ENCODE peak calls at places on chromosomes 13 and 19, in eight cellular contexts. One of them, this sample, is unnamed.
A peak's percentile ranks its signal among the peaks of the same experiment; 100 is the strongest.

GRCh38 chr13:97224544-97225324 is 2.6 kb downstream of the MBNL2 start:
- DNase-seq in AG04449: no peak
- DNase-seq in posterior cingulate gyrus: no peak
- DNase-seq in kidney glomerular epithelial cell: peak; percentile 75
- DNase-seq in stimulated activated CD8-positive, alpha-beta memory T cell treated with anti-CD3 and anti-CD28 coated beads, Interleukin-2, amount 100 ng/mL, for 48 hours: no peak
- DNase-seq in fibroblast of gingiva: peak; percentile 57
- DNase-seq in T-helper 17 cell: peak; percentile 35
- DNase-seq in HFF-Myc: no peak
- DNase-seq in this sample: no peak

GRCh38 chr19:36041831-36042230 is 9.2 kb upstream of the CLIP3 start:
- DNase-seq in AG04449: peak; percentile 79
- DNase-seq in posterior cingulate gyrus: no peak
- DNase-seq in kidney glomerular epithelial cell: peak; percentile 84
- DNase-seq in stimulated activated CD8-positive, alpha-beta memory T cell treated with anti-CD3 and anti-CD28 coated beads, Interleukin-2, amount 100 ng/mL, for 48 hours: no peak
- DNase-seq in fibroblast of gingiva: peak; percentile 91
- DNase-seq in T-helper 17 cell: no peak
- DNase-seq in HFF-Myc: peak; percentile 38
- DNase-seq in this sample: no peak

GRCh38 chr13:22107549-22107948 is 436.7 kb downstream of the FGF9 start:
- DNase-seq in AG04449: no peak
- DNase-seq in posterior cingulate gyrus: no peak
- DNase-seq in kidney glomerular epithelial cell: peak; percentile 40
- DNase-seq in stimulated activated CD8-positive, alpha-beta memory T cell treated with anti-CD3 and anti-CD28 coated beads, Interleukin-2, amount 100 ng/mL, for 48 hours: no peak
- DNase-seq in fibroblast of gingiva: no peak
- DNase-seq in T-helper 17 cell: no peak
- DNase-seq in HFF-Myc: no peak
- DNase-seq in this sample: no peak

GRCh38 chr19:1273263-1274041 is 1.9 kb upstream of the FAM174C start:
- DNase-seq in AG04449: no peak
- DNase-seq in posterior cingulate gyrus: no peak
- DNase-seq in kidney glomerular epithelial cell: no peak
- DNase-seq in stimulated activated CD8-positive, alpha-beta memory T cell treated with anti-CD3 and anti-CD28 coated beads, Interleukin-2, amount 100 ng/mL, for 48 hours: no peak
- DNase-seq in fibroblast of gingiva: no peak
- DNase-seq in T-helper 17 cell: no peak
- DNase-seq in HFF-Myc: no peak
- DNase-seq in this sample: peak; percentile 75

GRCh38 chr13:98508280-98509074 is 68.4 kb downstream of the STK24 start:
- DNase-seq in AG04449: peak; percentile 50
- DNase-seq in posterior cingulate gyrus: no peak
- DNase-seq in kidney glomerular epithelial cell: peak; percentile 63
- DNase-seq in stimulated activated CD8-positive, alpha-beta memory T cell treated with anti-CD3 and anti-CD28 coated beads, Interleukin-2, amount 100 ng/mL, for 48 hours: no peak
- DNase-seq in fibroblast of gingiva: peak; percentile 58
- DNase-seq in T-helper 17 cell: no peak
- DNase-seq in HFF-Myc: no peak
- DNase-seq in this sample: no peak

GRCh38 chr13:77827350-77827749 is 91.3 kb downstream of the EDNRB start:
- DNase-seq in AG04449: no peak
- DNase-seq in posterior cingulate gyrus: no peak
- DNase-seq in kidney glomerular epithelial cell: no peak
- DNase-seq in stimulated activated CD8-positive, alpha-beta memory T cell treated with anti-CD3 and anti-CD28 coated beads, Interleukin-2, amount 100 ng/mL, for 48 hours: no peak
- DNase-seq in fibroblast of gingiva: peak; percentile 24
- DNase-seq in T-helper 17 cell: no peak
- DNase-seq in HFF-Myc: no peak
- DNase-seq in this sample: no peak

GRCh38 chr13:25701304-25701703 is 329.5 kb downstream of the ATP8A2 start:
- DNase-seq in AG04449: no peak
- DNase-seq in posterior cingulate gyrus: no peak
- DNase-seq in kidney glomerular epithelial cell: no peak
- DNase-seq in stimulated activated CD8-positive, alpha-beta memory T cell treated with anti-CD3 and anti-CD28 coated beads, Interleukin-2, amount 100 ng/mL, for 48 hours: no peak
- DNase-seq in fibroblast of gingiva: no peak
- DNase-seq in T-helper 17 cell: no peak
- DNase-seq in HFF-Myc: no peak
- DNase-seq in this sample: no peak

GRCh38 chr19:18675779-18676178 is 7.7 kb upstream of the CRTC1 start:
- DNase-seq in AG04449: no peak
- DNase-seq in posterior cingulate gyrus: no peak
- DNase-seq in kidney glomerular epithelial cell: no peak
- DNase-seq in stimulated activated CD8-positive, alpha-beta memory T cell treated with anti-CD3 and anti-CD28 coated beads, Interleukin-2, amount 100 ng/mL, for 48 hours: no peak
- DNase-seq in fibroblast of gingiva: no peak
- DNase-seq in T-helper 17 cell: no peak
- DNase-seq in HFF-Myc: no peak
- DNase-seq in this sample: no peak

GRCh38 chr13:27037171-27037570 is 134.4 kb downstream of the USP12 start:
- DNase-seq in AG04449: no peak
- DNase-seq in posterior cingulate gyrus: no peak
- DNase-seq in kidney glomerular epithelial cell: no peak
- DNase-seq in stimulated activated CD8-positive, alpha-beta memory T cell treated with anti-CD3 and anti-CD28 coated beads, Interleukin-2, amount 100 ng/mL, for 48 hours: no peak
- DNase-seq in fibroblast of gingiva: no peak
- DNase-seq in T-helper 17 cell: no peak
- DNase-seq in HFF-Myc: no peak
- DNase-seq in this sample: no peak

GRCh38 chr19:29389495-29389894 is 136.3 kb upstream of the VSTM2B start:
- DNase-seq in AG04449: no peak
- DNase-seq in posterior cingulate gyrus: no peak
- DNase-seq in kidney glomerular epithelial cell: no peak
- DNase-seq in stimulated activated CD8-positive, alpha-beta memory T cell treated with anti-CD3 and anti-CD28 coated beads, Interleukin-2, amount 100 ng/mL, for 48 hours: no peak
- DNase-seq in fibroblast of gingiva: no peak
- DNase-seq in T-helper 17 cell: no peak
- DNase-seq in HFF-Myc: no peak
- DNase-seq in this sample: no peak

GRCh38 chr13:103287659-103288058 is 221.4 kb upstream of the SLC10A2 start:
- DNase-seq in AG04449: no peak
- DNase-seq in posterior cingulate gyrus: no peak
- DNase-seq in kidney glomerular epithelial cell: no peak
- DNase-seq in stimulated activated CD8-positive, alpha-beta memory T cell treated with anti-CD3 and anti-CD28 coated beads, Interleukin-2, amount 100 ng/mL, for 48 hours: no peak
- DNase-seq in fibroblast of gingiva: no peak
- DNase-seq in T-helper 17 cell: no peak
- DNase-seq in HFF-Myc: no peak
- DNase-seq in this sample: no peak

GRCh38 chr13:30873519-30873918 is 32.6 kb upstream of the MEDAG start:
- DNase-seq in AG04449: no peak
- DNase-seq in posterior cingulate gyrus: no peak
- DNase-seq in kidney glomerular epithelial cell: no peak
- DNase-seq in stimulated activated CD8-positive, alpha-beta memory T cell treated with anti-CD3 and anti-CD28 coated beads, Interleukin-2, amount 100 ng/mL, for 48 hours: no peak
- DNase-seq in fibroblast of gingiva: no peak
- DNase-seq in T-helper 17 cell: no peak
- DNase-seq in HFF-Myc: no peak
- DNase-seq in this sample: no peak

GRCh38 chr19:49741210-49741844 is 21.8 kb downstream of the TSKS start:
- DNase-seq in AG04449: no peak
- DNase-seq in posterior cingulate gyrus: no peak
- DNase-seq in kidney glomerular epithelial cell: no peak
- DNase-seq in stimulated activated CD8-positive, alpha-beta memory T cell treated with anti-CD3 and anti-CD28 coated beads, Interleukin-2, amount 100 ng/mL, for 48 hours: no peak
- DNase-seq in fibroblast of gingiva: no peak
- DNase-seq in T-helper 17 cell: no peak
- DNase-seq in HFF-Myc: no peak
- DNase-seq in this sample: no peak

GRCh38 chr13:44676534-44676933 is 100.4 kb upstream of the TSC22D1 start:
- DNase-seq in AG04449: no peak
- DNase-seq in posterior cingulate gyrus: no peak
- DNase-seq in kidney glomerular epithelial cell: no peak
- DNase-seq in stimulated activated CD8-positive, alpha-beta memory T cell treated with anti-CD3 and anti-CD28 coated beads, Interleukin-2, amount 100 ng/mL, for 48 hours: no peak
- DNase-seq in fibroblast of gingiva: no peak
- DNase-seq in T-helper 17 cell: no peak
- DNase-seq in HFF-Myc: no peak
- DNase-seq in this sample: no peak

GRCh38 chr13:58869566-58869965 is 1238.0 kb downstream of the PCDH17 start:
- DNase-seq in AG04449: no peak
- DNase-seq in posterior cingulate gyrus: no peak
- DNase-seq in kidney glomerular epithelial cell: no peak
- DNase-seq in stimulated activated CD8-positive, alpha-beta memory T cell treated with anti-CD3 and anti-CD28 coated beads, Interleukin-2, amount 100 ng/mL, for 48 hours: no peak
- DNase-seq in fibroblast of gingiva: no peak
- DNase-seq in T-helper 17 cell: no peak
- DNase-seq in HFF-Myc: no peak
- DNase-seq in this sample: no peak

GRCh38 chr13:68257111-68257842 is 1027.1 kb upstream of the PCDH9 start:
- DNase-seq in AG04449: no peak
- DNase-seq in posterior cingulate gyrus: no peak
- DNase-seq in kidney glomerular epithelial cell: no peak
- DNase-seq in stimulated activated CD8-positive, alpha-beta memory T cell treated with anti-CD3 and anti-CD28 coated beads, Interleukin-2, amount 100 ng/mL, for 48 hours: no peak
- DNase-seq in fibroblast of gingiva: no peak
- DNase-seq in T-helper 17 cell: no peak
- DNase-seq in HFF-Myc: no peak
- DNase-seq in this sample: no peak

GRCh38 chr19:39052243-39052746 is 19.9 kb upstream of the FBXO27 start:
- DNase-seq in AG04449: no peak
- DNase-seq in posterior cingulate gyrus: peak; percentile 87
- DNase-seq in kidney glomerular epithelial cell: peak; percentile 6
- DNase-seq in stimulated activated CD8-positive, alpha-beta memory T cell treated with anti-CD3 and anti-CD28 coated beads, Interleukin-2, amount 100 ng/mL, for 48 hours: peak; percentile 45
- DNase-seq in fibroblast of gingiva: peak; percentile 45
- DNase-seq in T-helper 17 cell: peak; percentile 63
- DNase-seq in HFF-Myc: no peak
- DNase-seq in this sample: peak; percentile 91

GRCh38 chr19:17721821-17722220 is 2.5 kb downstream of the MAP1S start:
- DNase-seq in AG04449: no peak
- DNase-seq in posterior cingulate gyrus: no peak
- DNase-seq in kidney glomerular epithelial cell: no peak
- DNase-seq in stimulated activated CD8-positive, alpha-beta memory T cell treated with anti-CD3 and anti-CD28 coated beads, Interleukin-2, amount 100 ng/mL, for 48 hours: no peak
- DNase-seq in fibroblast of gingiva: no peak
- DNase-seq in T-helper 17 cell: no peak
- DNase-seq in HFF-Myc: no peak
- DNase-seq in this sample: no peak

GRCh38 chr13:48302920-48303330 is 626 bp upstream of the RB1 start:
- DNase-seq in AG04449: no peak
- DNase-seq in posterior cingulate gyrus: no peak
- DNase-seq in kidney glomerular epithelial cell: no peak
- DNase-seq in stimulated activated CD8-positive, alpha-beta memory T cell treated with anti-CD3 and anti-CD28 coated beads, Interleukin-2, amount 100 ng/mL, for 48 hours: no peak
- DNase-seq in fibroblast of gingiva: peak; percentile 30
- DNase-seq in T-helper 17 cell: no peak
- DNase-seq in HFF-Myc: no peak
- DNase-seq in this sample: no peak

GRCh38 chr19:54017266-54017665 is 25.8 kb downstream of the CACNG6 start:
- DNase-seq in AG04449: no peak
- DNase-seq in posterior cingulate gyrus: no peak
- DNase-seq in kidney glomerular epithelial cell: no peak
- DNase-seq in stimulated activated CD8-positive, alpha-beta memory T cell treated with anti-CD3 and anti-CD28 coated beads, Interleukin-2, amount 100 ng/mL, for 48 hours: no peak
- DNase-seq in fibroblast of gingiva: no peak
- DNase-seq in T-helper 17 cell: no peak
- DNase-seq in HFF-Myc: no peak
- DNase-seq in this sample: no peak

GRCh38 chr13:84645196-84646071 is 763.2 kb upstream of the SLITRK1 start:
- DNase-seq in AG04449: peak; percentile 87
- DNase-seq in posterior cingulate gyrus: no peak
- DNase-seq in kidney glomerular epithelial cell: no peak
- DNase-seq in stimulated activated CD8-positive, alpha-beta memory T cell treated with anti-CD3 and anti-CD28 coated beads, Interleukin-2, amount 100 ng/mL, for 48 hours: no peak
- DNase-seq in fibroblast of gingiva: peak; percentile 67
- DNase-seq in T-helper 17 cell: no peak
- DNase-seq in HFF-Myc: no peak
- DNase-seq in this sample: no peak

GRCh38 chr13:27997904-27998522 is 9.5 kb upstream of the URAD start:
- DNase-seq in AG04449: no peak
- DNase-seq in posterior cingulate gyrus: no peak
- DNase-seq in kidney glomerular epithelial cell: no peak
- DNase-seq in stimulated activated CD8-positive, alpha-beta memory T cell treated with anti-CD3 and anti-CD28 coated beads, Interleukin-2, amount 100 ng/mL, for 48 hours: no peak
- DNase-seq in fibroblast of gingiva: peak; percentile 28
- DNase-seq in T-helper 17 cell: no peak
- DNase-seq in HFF-Myc: no peak
- DNase-seq in this sample: no peak

GRCh38 chr19:15330801-15331418 is 1.4 kb downstream of the BRD4 start:
- DNase-seq in AG04449: peak; percentile 52
- DNase-seq in posterior cingulate gyrus: no peak
- DNase-seq in kidney glomerular epithelial cell: peak; percentile 48
- DNase-seq in stimulated activated CD8-positive, alpha-beta memory T cell treated with anti-CD3 and anti-CD28 coated beads, Interleukin-2, amount 100 ng/mL, for 48 hours: no peak
- DNase-seq in fibroblast of gingiva: peak; percentile 40
- DNase-seq in T-helper 17 cell: no peak
- DNase-seq in HFF-Myc: no peak
- DNase-seq in this sample: no peak

GRCh38 chr13:39766464-39767167 is 111.2 kb downstream of the COG6 start:
- DNase-seq in AG04449: no peak
- DNase-seq in posterior cingulate gyrus: no peak
- DNase-seq in kidney glomerular epithelial cell: no peak
- DNase-seq in stimulated activated CD8-positive, alpha-beta memory T cell treated with anti-CD3 and anti-CD28 coated beads, Interleukin-2, amount 100 ng/mL, for 48 hours: no peak
- DNase-seq in fibroblast of gingiva: no peak
- DNase-seq in T-helper 17 cell: no peak
- DNase-seq in HFF-Myc: no peak
- DNase-seq in this sample: no peak

GRCh38 chr19:19349365-19349764 is 28.7 kb downstream of the MAU2 start:
- DNase-seq in AG04449: no peak
- DNase-seq in posterior cingulate gyrus: no peak
- DNase-seq in kidney glomerular epithelial cell: no peak
- DNase-seq in stimulated activated CD8-positive, alpha-beta memory T cell treated with anti-CD3 and anti-CD28 coated beads, Interleukin-2, amount 100 ng/mL, for 48 hours: no peak
- DNase-seq in fibroblast of gingiva: no peak
- DNase-seq in T-helper 17 cell: no peak
- DNase-seq in HFF-Myc: no peak
- DNase-seq in this sample: no peak

GRCh38 chr19:41896581-41896942 is 13.6 kb downstream of the ARHGEF1 start:
- DNase-seq in AG04449: no peak
- DNase-seq in posterior cingulate gyrus: no peak
- DNase-seq in kidney glomerular epithelial cell: no peak
- DNase-seq in stimulated activated CD8-positive, alpha-beta memory T cell treated with anti-CD3 and anti-CD28 coated beads, Interleukin-2, amount 100 ng/mL, for 48 hours: no peak
- DNase-seq in fibroblast of gingiva: no peak
- DNase-seq in T-helper 17 cell: no peak
- DNase-seq in HFF-Myc: no peak
- DNase-seq in this sample: no peak

GRCh38 chr19:12687496-12688196 is at the start of gene GNG14:
- DNase-seq in AG04449: no peak
- DNase-seq in posterior cingulate gyrus: no peak
- DNase-seq in kidney glomerular epithelial cell: no peak
- DNase-seq in stimulated activated CD8-positive, alpha-beta memory T cell treated with anti-CD3 and anti-CD28 coated beads, Interleukin-2, amount 100 ng/mL, for 48 hours: no peak
- DNase-seq in fibroblast of gingiva: no peak
- DNase-seq in T-helper 17 cell: no peak
- DNase-seq in HFF-Myc: no peak
- DNase-seq in this sample: no peak

GRCh38 chr19:8456064-8456463 is 11.3 kb downstream of the HNRNPM start:
- DNase-seq in AG04449: no peak
- DNase-seq in posterior cingulate gyrus: no peak
- DNase-seq in kidney glomerular epithelial cell: no peak
- DNase-seq in stimulated activated CD8-positive, alpha-beta memory T cell treated with anti-CD3 and anti-CD28 coated beads, Interleukin-2, amount 100 ng/mL, for 48 hours: no peak
- DNase-seq in fibroblast of gingiva: no peak
- DNase-seq in T-helper 17 cell: no peak
- DNase-seq in HFF-Myc: no peak
- DNase-seq in this sample: no peak

GRCh38 chr19:5978606-5979552 is 939 bp upstream of the RANBP3 start:
- DNase-seq in AG04449: no peak
- DNase-seq in posterior cingulate gyrus: no peak
- DNase-seq in kidney glomerular epithelial cell: no peak
- DNase-seq in stimulated activated CD8-positive, alpha-beta memory T cell treated with anti-CD3 and anti-CD28 coated beads, Interleukin-2, amount 100 ng/mL, for 48 hours: no peak
- DNase-seq in fibroblast of gingiva: no peak
- DNase-seq in T-helper 17 cell: no peak
- DNase-seq in HFF-Myc: no peak
- DNase-seq in this sample: peak; percentile 88

This sample was measured in upper lobe of left lung.